ENCODE peak calls at places on chromosomes 5 and 9, in nine cellular contexts. Q, E, V, Y, I, T, X, H and G are unnamed samples.

GRCh38 chr9:29691758-29692407 is 2118.6 kb upstream of the C9orf72 start:
- DNase-seq in Q (no peak), E (no peak), V (no peak), Y (no peak), I (peak; percentile 48), T (no peak), X (peak; percentile 1), H (peak; percentile 2), G (peak; percentile 19)

GRCh38 chr9:122056484-122056883 is 36.6 kb downstream of the TTLL11 start:
- DNase-seq in Q (no peak), E (no peak), V (no peak), Y (no peak), I (peak; percentile 21), T (no peak), X (peak; percentile 22), H (no peak), G (peak; percentile 89)

GRCh38 chr5:28807230-28807629 is 1768.8 kb upstream of the CDH9 start:
- DNase-seq in Q (no peak), E (no peak), V (no peak), Y (no peak), I (peak; percentile 0), T (no peak), X (no peak), H (no peak), G (peak; percentile 41)

GRCh38 chr9:135933114-135933513 is 25.8 kb upstream of the CAMSAP1 start:
- DNase-seq in Q (no peak), E (no peak), V (no peak), Y (no peak), I (no peak), T (no peak), X (no peak), H (no peak), G (no peak)

GRCh38 chr9:136697146-136697820 is 10.0 kb upstream of the AGPAT2 start:
- DNase-seq in Q (peak; percentile 15), E (no peak), V (no peak), Y (no peak), I (peak; percentile 51), T (peak; percentile 75), X (no peak), H (no peak), G (no peak)

GRCh38 chr9:101311759-101312420 is 72.9 kb downstream of the BAAT start:
- DNase-seq in Q (no peak), E (no peak), V (no peak), Y (no peak), I (peak; percentile 58), T (no peak), X (peak; percentile 12), H (peak; percentile 38), G (peak; percentile 70)

GRCh38 chr5:64201986-64202385 is 36.3 kb downstream of the RNF180 start:
- DNase-seq in Q (no peak), E (no peak), V (no peak), Y (no peak), I (no peak), T (no peak), X (no peak), H (no peak), G (no peak)

GRCh38 chr5:41822036-41822435 is 48.2 kb downstream of the OXCT1 start:
- DNase-seq in Q (no peak), E (no peak), V (no peak), Y (no peak), I (no peak), T (no peak), X (no peak), H (no peak), G (no peak)

GRCh38 chr9:14441976-14442651 is 128.2 kb upstream of the NFIB start:
- DNase-seq in Q (no peak), E (no peak), V (no peak), Y (no peak), I (no peak), T (no peak), X (peak; percentile 15), H (no peak), G (no peak)

GRCh38 chr9:69671291-69671903 is 774 bp downstream of the APBA1 start:
- DNase-seq in Q (no peak), E (no peak), V (no peak), Y (no peak), I (no peak), T (no peak), X (peak; percentile 21), H (no peak), G (no peak)

GRCh38 chr5:138180183-138180782 is 1.4 kb downstream of the KIF20A start:
- DNase-seq in Q (no peak), E (no peak), V (no peak), Y (no peak), I (peak; percentile 75), T (no peak), X (no peak), H (peak; percentile 42), G (peak; percentile 81)
- TF ChIP-seq CTCF in Q (no peak), E (no peak), V (no peak), Y (no peak), I (peak; percentile 79), T (no peak), X (peak; percentile 22), H (peak; percentile 69), G (peak; percentile 83)

DNA sequence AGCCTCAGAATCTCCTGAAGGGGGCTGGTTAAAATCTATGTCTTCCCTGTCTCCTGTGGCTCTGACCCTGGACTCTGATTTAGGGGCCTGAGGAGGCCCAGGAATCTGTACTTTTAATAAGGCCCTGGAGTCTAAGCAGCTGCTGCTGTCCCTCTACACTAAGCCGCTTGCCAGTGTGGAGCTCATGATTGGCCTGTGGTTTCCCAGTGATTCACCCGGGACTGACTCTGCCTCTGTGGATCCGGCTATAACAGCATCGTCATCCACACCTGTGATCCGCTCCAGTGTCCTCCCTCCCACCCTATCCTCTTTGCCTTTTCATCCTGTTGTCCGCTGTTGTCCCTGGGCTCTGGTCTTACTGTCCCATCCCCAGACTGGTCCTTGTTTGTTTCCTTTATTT is 3.7 kb downstream of the SLC31A2 start:
- DNase-seq in Q (no peak), E (no peak), V (peak; percentile 63), Y (no peak), I (peak; percentile 86), T (no peak), X (peak; percentile 34), H (no peak), G (peak; percentile 59)
- H3K27ac ChIP-seq in Q (no peak overlapping the region), E (peak overlapping the region; percentile 3), V (peak overlapping the region; percentile 79), Y (peak overlapping the region; percentile 19), I (peak overlapping the region; percentile 89), T (no peak overlapping the region), X (no peak overlapping the region), H (no peak overlapping the region), G (peak overlapping the region; percentile 66)

GRCh38 chr5:151262532-151262931 is 9.5 kb downstream of the GM2A start:
- DNase-seq in Q (no peak), E (no peak), V (no peak), Y (no peak), I (no peak), T (no peak), X (no peak), H (no peak), G (no peak)

GRCh38 chr5:151259931-151260330 is 6.9 kb downstream of the GM2A start:
- DNase-seq in Q (no peak), E (no peak), V (no peak), Y (no peak), I (no peak), T (no peak), X (no peak), H (no peak), G (no peak)

GRCh38 chr5:151267481-151268275 is 14.7 kb downstream of the GM2A start:
- DNase-seq in Q (no peak), E (no peak), V (no peak), Y (no peak), I (no peak), T (no peak), X (no peak), H (no peak), G (no peak)

GRCh38 chr5:151258771-151259170 is 5.8 kb downstream of the GM2A start:
- DNase-seq in Q (no peak), E (no peak), V (no peak), Y (no peak), I (no peak), T (no peak), X (no peak), H (no peak), G (no peak)

DNA sequence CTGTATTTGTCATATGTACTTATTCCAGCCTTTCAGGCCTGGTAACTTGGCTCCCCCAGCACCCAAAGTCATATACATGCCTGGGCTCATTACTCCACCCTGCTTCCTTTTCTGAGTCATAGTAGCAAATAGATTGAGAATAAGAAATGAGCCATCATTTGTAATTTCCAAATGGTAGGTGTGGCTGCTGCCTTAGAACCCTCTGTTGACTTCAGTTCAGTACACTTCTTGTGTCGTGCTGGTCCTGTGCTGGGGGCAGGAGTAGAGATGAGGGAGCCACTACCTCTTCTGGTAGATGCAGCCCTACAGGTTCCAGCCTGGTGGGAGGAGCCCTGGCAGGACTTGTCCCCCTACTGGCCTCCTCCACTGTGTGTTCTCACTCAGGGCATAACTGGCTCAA is 11.1 kb downstream of the GM2A start:
- DNase-seq in Q (no peak), E (no peak), V (no peak), Y (no peak), I (peak; percentile 88), T (no peak), X (no peak), H (no peak), G (peak; percentile 95)
- TF ChIP-seq CTCF in Q (no peak), E (no peak), V (no peak), Y (no peak), I (no peak), T (no peak), X (no peak), H (no peak), G (no peak)

GRCh38 chr5:53322257-53322656 is 158.2 kb upstream of the FST start:
- DNase-seq in Q (no peak), E (no peak), V (no peak), Y (no peak), I (peak; percentile 77), T (no peak), X (no peak), H (no peak), G (no peak)
- H3K27ac ChIP-seq in Q (no peak overlapping the region), E (no peak overlapping the region), V (no peak overlapping the region), Y (no peak overlapping the region), I (peak overlapping the region; percentile 99), T (no peak overlapping the region), X (no peak overlapping the region), H (no peak overlapping the region), G (no peak overlapping the region)